ENCODE peak calls at places on chromosomes 6 and 20, in eight cellular contexts. Q, C, Y, D, L, K, O and N are unnamed samples.

GRCh38 chr6:33073431-33073871 is at the start of gene HLA-DPA1:
- DNase-seq in Q (peak; percentile 54), C (peak; percentile 32), Y (no peak), D (peak; percentile 15), L (peak; percentile 55), K (no peak), O (peak; percentile 60), N (peak; percentile 28)

GRCh38 chr6:17012421-17013225 is 89.2 kb upstream of the STMND1 start:
- DNase-seq in Q (no peak), C (no peak), Y (peak; percentile 63), D (peak; percentile 53), L (peak; percentile 83), K (peak; percentile 27), O (no peak), N (peak; percentile 57)

GRCh38 chr20:45313943-45314342 is 5.8 kb upstream of the MATN4 start:
- DNase-seq in Q (no peak), C (no peak), Y (no peak), D (no peak), L (no peak), K (no peak), O (no peak), N (no peak)

GRCh38 chr20:56463428-56463827 is 5.0 kb upstream of the RTF2 start:
- DNase-seq in Q (no peak), C (peak; percentile 77), Y (no peak), D (no peak), L (no peak), K (no peak), O (no peak), N (no peak)

GRCh38 chr6:157113389-157113788 is 209.9 kb downstream of the TMEM242 start:
- DNase-seq in Q (no peak), C (no peak), Y (no peak), D (no peak), L (no peak), K (no peak), O (no peak), N (no peak)

GRCh38 chr20:45545754-45546453 is 1.3 kb downstream of the EPPIN start:
- DNase-seq in Q (no peak), C (peak; percentile 48), Y (peak; percentile 26), D (peak; percentile 41), L (peak; percentile 55), K (peak; percentile 1), O (no peak), N (peak; percentile 61)

GRCh38 chr6:110095101-110095500 is 84.4 kb downstream of the WASF1 start:
- DNase-seq in Q (no peak), C (no peak), Y (no peak), D (no peak), L (peak; percentile 9), K (no peak), O (no peak), N (peak; percentile 3)

GRCh38 chr20:53940883-53941546 is 129.4 kb downstream of the BCAS1 start:
- DNase-seq in Q (no peak), C (no peak), Y (peak; percentile 96), D (no peak), L (peak; percentile 84), K (no peak), O (peak; percentile 47), N (peak; percentile 87)

GRCh38 chr6:2952557-2953095 is 18.7 kb downstream of the SERPINB6 start:
- DNase-seq in Q (peak; percentile 86), C (peak; percentile 86), Y (peak; percentile 82), D (peak; percentile 67), L (peak; percentile 83), K (peak; percentile 75), O (peak; percentile 70), N (peak; percentile 91)

GRCh38 chr6:29926081-29926794 is 16.1 kb upstream of the HLA-A start:
- DNase-seq in Q (no peak), C (no peak), Y (no peak), D (no peak), L (peak; percentile 51), K (no peak), O (no peak), N (peak; percentile 26)

GRCh38 chr6:108247965-108248536 is 12.8 kb downstream of the SNX3 start:
- DNase-seq in Q (no peak), C (no peak), Y (no peak), D (no peak), L (no peak), K (no peak), O (no peak), N (no peak)

GRCh38 chr6:11752350-11752749 is 26.3 kb downstream of the ADTRP start:
- DNase-seq in Q (no peak), C (no peak), Y (no peak), D (no peak), L (no peak), K (no peak), O (no peak), N (no peak)

GRCh38 chr6:42279966-42280629 is 62.4 kb upstream of the MRPS10 start:
- DNase-seq in Q (no peak), C (no peak), Y (peak; percentile 33), D (no peak), L (peak; percentile 60), K (no peak), O (no peak), N (peak; percentile 55)

GRCh38 chr6:41901882-41902519 is 6.8 kb upstream of the USP49 start:
- DNase-seq in Q (no peak), C (peak; percentile 69), Y (no peak), D (no peak), L (peak; percentile 67), K (no peak), O (no peak), N (no peak)

GRCh38 chr20:5741089-5741488 is 9.1 kb upstream of the SHLD1 start:
- DNase-seq in Q (no peak), C (no peak), Y (peak; percentile 65), D (no peak), L (no peak), K (no peak), O (no peak), N (peak; percentile 75)

GRCh38 chr6:6616670-6617069 is 28.1 kb downstream of the LY86 start:
- DNase-seq in Q (no peak), C (no peak), Y (no peak), D (no peak), L (no peak), K (no peak), O (no peak), N (no peak)
- H3K4me3 ChIP-seq in Q (no peak overlapping the region), C (no peak overlapping the region), Y (no peak overlapping the region), D (no peak overlapping the region), L (no peak overlapping the region), K (no peak overlapping the region), O (no peak overlapping the region), N (no peak overlapping the region)

DNA sequence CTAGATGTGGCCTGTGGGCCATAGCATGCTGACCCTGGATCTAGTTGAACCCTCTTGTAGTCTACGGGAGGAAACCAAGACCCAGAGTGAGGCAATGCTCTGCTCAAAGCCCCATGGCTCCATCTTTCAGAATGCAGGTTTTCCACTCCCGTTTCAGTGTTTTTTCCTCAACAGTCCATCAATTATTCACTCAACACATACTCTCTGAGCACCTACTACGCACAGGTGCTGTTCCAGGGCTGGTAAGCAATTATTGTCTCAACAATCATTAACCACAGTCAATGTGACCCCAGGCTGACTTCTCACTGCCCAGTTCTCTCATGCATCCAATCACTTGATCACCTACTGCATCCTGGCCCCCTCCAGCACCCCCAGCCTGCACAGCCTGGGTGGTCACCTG is 20.0 kb downstream of the MOCS1 start:
- DNase-seq in Q (no peak), C (no peak), Y (no peak), D (no peak), L (no peak), K (no peak), O (no peak), N (no peak)
- TF ChIP-seq CTCF in Q (no peak), C (no peak), Y (no peak), D (no peak), L (no peak), K (no peak), O (no peak), N (no peak)

GRCh38 chr20:43463133-43463863 is 5.6 kb downstream of the SRSF6 start:
- DNase-seq in Q (no peak), C (no peak), Y (no peak), D (no peak), L (no peak), K (no peak), O (no peak), N (no peak)

GRCh38 chr20:43463864-43464785 is 6.4 kb downstream of the SRSF6 start:
- DNase-seq in Q (no peak), C (no peak), Y (no peak), D (no peak), L (no peak), K (no peak), O (no peak), N (no peak)

GRCh38 chr20:43461894-43462293 is 4.2 kb downstream of the SRSF6 start:
- DNase-seq in Q (no peak), C (no peak), Y (no peak), D (no peak), L (no peak), K (no peak), O (no peak), N (no peak)

GRCh38 chr20:43460830-43461200 is 3.1 kb downstream of the SRSF6 start:
- DNase-seq in Q (no peak), C (no peak), Y (no peak), D (no peak), L (no peak), K (no peak), O (no peak), N (no peak)

DNA sequence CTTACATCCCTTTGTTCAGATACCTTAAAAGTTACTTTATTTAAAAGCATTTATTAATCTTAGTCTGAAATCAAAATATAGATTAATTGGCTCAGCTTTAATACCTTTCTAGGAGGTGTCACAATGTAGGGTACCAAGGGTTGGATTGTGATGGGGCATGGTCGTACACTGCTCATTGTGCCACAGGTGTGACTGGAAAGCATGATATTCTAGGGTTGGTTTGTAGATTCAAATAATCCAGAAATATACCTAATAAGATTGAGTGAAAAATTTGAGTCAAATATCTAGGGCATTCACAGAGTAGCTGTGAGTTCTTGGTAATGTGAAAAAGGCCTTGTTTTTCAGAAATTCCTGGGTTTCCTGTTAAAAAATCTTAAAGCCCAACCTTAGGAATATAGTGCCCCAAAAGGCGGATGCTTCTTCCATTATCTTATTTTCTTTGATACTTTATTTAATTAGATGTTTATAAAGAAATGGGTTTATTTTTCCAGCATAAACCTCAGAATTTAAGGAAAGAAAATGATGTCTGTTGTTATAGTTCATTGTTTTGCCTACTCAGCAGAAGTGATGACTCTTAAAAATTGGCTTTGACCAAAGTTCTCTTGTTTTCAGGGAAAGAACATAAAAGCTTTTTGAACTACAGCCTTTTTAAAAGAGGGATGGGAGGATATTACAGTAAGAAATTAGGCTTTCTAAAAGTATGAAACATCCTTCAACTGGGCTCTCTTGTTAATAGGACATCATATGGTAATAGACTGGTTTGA is 4.9 kb downstream of the SRSF6 start:
- DNase-seq in Q (no peak), C (no peak), Y (no peak), D (no peak), L (no peak), K (no peak), O (no peak), N (no peak)
- H3K4me3 ChIP-seq in Q (no peak overlapping the region), C (no peak overlapping the region), Y (no peak overlapping the region), D (no peak overlapping the region), L (no peak overlapping the region), K (no peak overlapping the region), O (no peak overlapping the region), N (no peak overlapping the region)

DNA sequence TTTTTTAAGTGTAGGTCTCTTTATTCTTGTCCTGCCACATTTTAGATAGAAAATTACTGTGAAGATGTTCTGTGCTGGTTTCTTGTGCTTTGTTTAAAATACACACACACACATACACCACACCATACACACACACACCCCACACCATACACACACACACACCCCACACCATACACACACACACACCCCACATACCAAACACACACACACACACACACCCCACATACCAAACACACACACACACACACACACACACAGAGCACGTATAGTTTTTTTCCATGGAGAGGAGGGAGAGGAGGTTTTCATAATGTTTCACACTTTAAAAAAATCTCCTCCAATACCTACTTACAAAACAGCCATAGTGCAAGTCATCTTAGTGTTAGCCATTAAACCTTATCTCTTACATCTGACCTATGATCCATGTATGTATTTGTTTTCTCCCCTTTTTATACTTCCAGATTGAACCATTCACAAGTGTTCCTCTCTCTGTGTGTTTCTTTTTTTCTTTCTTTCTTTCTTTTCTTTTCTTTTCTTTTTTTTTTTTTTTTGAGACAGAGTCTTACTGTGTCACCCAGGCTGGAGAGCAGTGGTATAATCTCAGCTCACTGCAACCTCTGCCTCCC is 19.7 kb upstream of the CITED2 start:
- DNase-seq in Q (no peak), C (no peak), Y (no peak), D (no peak), L (no peak), K (no peak), O (no peak), N (no peak)
- TF ChIP-seq CTCF in Q (no peak), C (no peak), Y (no peak), D (no peak), L (no peak), K (no peak), O (no peak), N (no peak)